ENCODE peak calls at places on chromosomes 16 and 17, in four cellular contexts. Q is IMR-90, W is mammary epithelial cell, P is HCT116. F is an unnamed sample.

GRCh38 chr17:79700574-79700973 is 30.2 kb upstream of the ENPP7 start:
- DNase-seq in Q (no peak), W (no peak), P (no peak), F (no peak)

GRCh38 chr17:4236456-4236855 is 27.3 kb downstream of the ANKFY1 start:
- DNase-seq in P (no peak), W (no peak), Q (peak; percentile 52), F (no peak)

GRCh38 chr17:36975922-36976515 is 27.3 kb downstream of the AATF start:
- DNase-seq in W (peak; percentile 16), P (no peak), Q (no peak), F (no peak)

GRCh38 chr17:71052971-71053370 is 883.6 kb downstream of the KCNJ2 start:
- DNase-seq in P (no peak), Q (no peak), W (no peak), F (no peak)

GRCh38 chr16:12551530-12551929 is 252.2 kb downstream of the CPPED1 start:
- DNase-seq in P (no peak), W (no peak), Q (no peak), F (no peak)

GRCh38 chr17:11366451-11366850 is 125.4 kb downstream of the SHISA6 start:
- DNase-seq in Q (no peak), W (no peak), P (no peak), F (no peak)

GRCh38 chr17:81656835-81657234 is 493 bp upstream of the PDE6G start:
- DNase-seq in W (no peak), P (no peak), Q (no peak), F (no peak)

GRCh38 chr16:17589898-17590297 is 119.1 kb upstream of the XYLT1 start:
- DNase-seq in P (no peak), W (no peak), Q (no peak), F (no peak)

GRCh38 chr16:81522141-81522701 is 77.6 kb downstream of the CMIP start:
- DNase-seq in W (no peak), P (peak; percentile 85), Q (no peak), F (no peak)

GRCh38 chr17:79156463-79157095 is 82.0 kb downstream of the ENGASE start:
- DNase-seq in Q (no peak), W (no peak), P (no peak), F (no peak)

GRCh38 chr16:73717266-73718057 is 579.2 kb upstream of the PSMD7 start:
- DNase-seq in P (no peak), W (no peak), Q (no peak), F (no peak)

GRCh38 chr17:6097005-6097279 is 26.8 kb downstream of the WSCD1 start:
- DNase-seq in Q (no peak), W (no peak), P (no peak), F (no peak)

GRCh38 chr17:45414997-45415881 is 17.4 kb downstream of the ARHGAP27 start:
- DNase-seq in Q (no peak), P (no peak), W (no peak), F (no peak)

GRCh38 chr17:46930083-46930482 is 7.1 kb downstream of the GOSR2 start:
- DNase-seq in W (no peak), P (no peak), Q (no peak), F (no peak)

GRCh38 chr16:90018297-90019200 is 707 bp downstream of the DBNDD1 start:
- DNase-seq in P (no peak), W (no peak), Q (no peak), F (no peak)

GRCh38 chr16:21685034-21685455 is 21.3 kb downstream of the OTOA start:
- DNase-seq in Q (no peak), P (no peak), W (no peak), F (no peak)

GRCh38 chr17:61862105-61862574 is 1.2 kb downstream of the BRIP1 start:
- DNase-seq in W (peak; percentile 50), P (no peak), Q (peak; percentile 42), F (no peak)

GRCh38 chr17:48128411-48128810 is 20.8 kb downstream of the SNX11 start:
- DNase-seq in P (no peak), W (no peak), Q (no peak), F (no peak)

GRCh38 chr16:58331024-58331707 is 36.3 kb upstream of the PRSS54 start:
- DNase-seq in P (no peak), Q (no peak), W (no peak), F (no peak)

GRCh38 chr17:28613916-28614315 is at the start of gene RSKR:
- DNase-seq in W (no peak), Q (no peak), P (no peak), F (no peak)

GRCh38 chr17:33521784-33522183 is 228.7 kb upstream of the ASIC2 start:
- DNase-seq in Q (no peak), W (no peak), P (no peak), F (peak; percentile 6)

GRCh38 chr17:9644910-9645751 is at the start of gene USP43:
- DNase-seq in Q (no peak), W (peak; percentile 81), P (peak; percentile 32), F (peak; percentile 16)

GRCh38 chr16:57427824-57428223 is 19.4 kb downstream of the CIAPIN1 start:
- DNase-seq in W (no peak), P (no peak), Q (peak; percentile 15), F (no peak)

GRCh38 chr17:82231562-82232321 is 2.9 kb downstream of the SLC16A3 start:
- DNase-seq in W (no peak), P (no peak), Q (peak; percentile 40), F (no peak)

GRCh38 chr16:65227041-65227835 is 105.4 kb upstream of the CDH11 start:
- DNase-seq in P (no peak), W (no peak), Q (no peak), F (no peak)

GRCh38 chr17:14746784-14747575 is 446.1 kb downstream of the HS3ST3B1 start:
- DNase-seq in P (no peak), W (no peak), Q (no peak), F (no peak)

GRCh38 chr16:75252049-75252864 is 833 bp upstream of the BCAR1 start:
- DNase-seq in W (no peak), P (no peak), Q (no peak), F (no peak)

GRCh38 chr16:75250809-75251279 is 580 bp downstream of the BCAR1 start:
- DNase-seq in P (no peak), W (no peak), Q (no peak), F (no peak)

GRCh38 chr16:75251280-75252048 is at the start of gene BCAR1:
- DNase-seq in W (peak; percentile 81), Q (peak; percentile 93), P (no peak), F (no peak)

GRCh38 chr16:75254359-75254837 is 3.0 kb upstream of the BCAR1 start:
- DNase-seq in Q (peak; percentile 88), P (no peak), W (peak; percentile 86), F (no peak)

GRCh38 chr16:75252946-75253911 is 1.8 kb upstream of the BCAR1 start:
- DNase-seq in Q (peak; percentile 74), W (no peak), P (no peak), F (no peak)
- H3K4me2 ChIP-seq in Q (peak overlapping the region; percentile 71), W (peak overlapping the region; percentile 70), P (no peak overlapping the region), F (no peak overlapping the region)

DNA sequence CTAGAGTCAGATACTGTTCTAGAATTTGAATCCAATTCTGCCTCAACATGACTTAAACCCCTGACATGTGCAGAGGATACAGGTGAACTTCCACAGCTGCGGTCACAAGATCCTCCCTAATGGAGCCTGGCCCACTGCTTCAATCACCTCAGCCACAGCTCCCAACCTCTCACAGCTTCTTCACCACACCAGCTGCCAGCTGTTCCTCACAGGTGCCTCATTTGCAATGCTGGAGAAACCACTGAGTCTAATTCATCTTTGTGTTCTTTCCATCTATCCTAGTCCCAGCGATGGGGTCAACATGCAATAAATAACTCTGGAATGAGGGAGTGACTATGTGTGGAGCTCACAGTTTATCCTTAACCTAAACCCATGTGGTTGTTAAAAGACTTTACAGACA is 72.0 kb upstream of the MAF start:
- DNase-seq in W (no peak), Q (no peak), P (no peak), F (peak; percentile 8)
- H3K9ac ChIP-seq in W (no peak overlapping the region), Q (no peak overlapping the region), P (no peak overlapping the region), F (no peak overlapping the region)

GRCh38 chr17:21463204-21463661 is 87.1 kb downstream of the KCNJ12 start:
- DNase-seq in Q (no peak), W (no peak), P (no peak), F (no peak)
- H3K4me2 ChIP-seq in Q (no peak overlapping the region), W (no peak overlapping the region), P (no peak overlapping the region), F (no peak overlapping the region)

DNA sequence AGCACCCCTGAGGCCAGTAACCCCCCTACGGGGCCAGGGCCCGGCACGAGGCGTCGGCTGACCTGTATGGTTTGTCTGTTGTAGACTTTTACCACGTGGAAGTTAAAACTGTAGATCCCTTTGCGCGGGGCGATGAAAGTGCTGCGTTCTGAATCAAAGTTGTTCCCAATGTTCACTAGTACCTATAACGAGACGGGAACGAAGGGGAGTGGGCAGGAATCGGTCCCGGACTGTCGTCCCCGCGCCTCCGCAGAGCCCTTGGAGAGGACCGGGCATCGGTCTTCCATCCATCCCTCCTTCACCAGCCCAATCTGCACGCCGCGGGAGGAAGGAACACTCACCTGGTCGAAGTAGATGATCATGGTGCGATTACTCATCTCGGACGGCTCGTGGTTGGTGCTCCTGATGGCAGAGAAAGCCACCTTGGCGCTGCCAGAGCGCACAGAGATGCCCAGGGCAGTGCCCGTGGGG is 742 bp downstream of the CBLN1 start:
- DNase-seq in W (no peak), P (no peak), Q (no peak), F (no peak)
- H3K9ac ChIP-seq in W (no peak overlapping the region), P (no peak overlapping the region), Q (no peak overlapping the region), F (no peak overlapping the region)

DNA sequence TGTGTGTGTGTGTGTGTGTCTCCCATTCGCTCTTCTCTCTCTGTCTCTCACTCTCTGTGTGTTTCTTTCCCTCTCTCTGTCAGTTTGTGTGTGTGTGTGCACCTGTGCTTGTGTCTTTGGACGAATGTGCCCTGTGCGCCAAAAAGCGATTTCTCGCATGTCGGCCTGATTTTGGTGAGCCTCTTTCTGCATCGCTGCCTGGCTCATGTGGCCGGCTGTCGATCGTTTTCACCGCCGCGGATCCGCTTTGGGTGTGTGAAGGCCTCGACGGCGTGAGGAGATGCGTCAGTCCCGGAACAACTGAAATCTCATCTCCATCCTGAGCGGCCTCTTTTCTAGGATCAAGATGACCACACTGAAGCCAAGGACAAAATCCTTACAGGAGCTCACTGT is 609.0 kb downstream of the KCNJ18 start:
- DNase-seq in Q (no peak), W (no peak), P (no peak), F (no peak)
- H3K4me2 ChIP-seq in Q (no peak overlapping the region), W (no peak overlapping the region), P (no peak overlapping the region), F (no peak overlapping the region)